ENCODE peak calls at places on chromosomes 7 and 10, in eight cellular contexts. One of them, this sample, is unnamed.

GRCh38 chr10:62045765-62046521 is 144.4 kb downstream of the ARID5B start:
- DNase-seq in GM10248: no peak
- DNase-seq in kidney: no peak
- DNase-seq in breast epithelium: no peak
- DNase-seq in GM13977: no peak
- DNase-seq in fibroblast of lung: peak; percentile 97
- DNase-seq in H9: no peak
- DNase-seq in thoracic aorta: no peak
- DNase-seq in this sample: no peak

GRCh38 chr7:107966701-107967100 is 36.3 kb downstream of the LAMB1 start:
- DNase-seq in fibroblast of lung: peak; percentile 96
- DNase-seq in H9: peak; percentile 61
- DNase-seq in breast epithelium: no peak
- DNase-seq in GM13977: no peak
- DNase-seq in GM10248: no peak
- DNase-seq in thoracic aorta: no peak
- DNase-seq in kidney: no peak
- DNase-seq in this sample: no peak

GRCh38 chr7:35185908-35186731 is 67.8 kb downstream of the TBX20 start:
- DNase-seq in thoracic aorta: no peak
- DNase-seq in GM10248: no peak
- DNase-seq in kidney: peak; percentile 71
- DNase-seq in GM13977: peak; percentile 1
- DNase-seq in H9: peak; percentile 74
- DNase-seq in fibroblast of lung: peak; percentile 79
- DNase-seq in breast epithelium: no peak
- DNase-seq in this sample: peak; percentile 20

GRCh38 chr10:77892761-77893160 is 33.8 kb downstream of the DLG5 start:
- DNase-seq in thoracic aorta: no peak
- DNase-seq in GM10248: no peak
- DNase-seq in H9: no peak
- DNase-seq in breast epithelium: no peak
- DNase-seq in fibroblast of lung: no peak
- DNase-seq in GM13977: no peak
- DNase-seq in kidney: no peak
- DNase-seq in this sample: no peak

GRCh38 chr7:37986780-37987380 is 66.4 kb downstream of the EPDR1 start:
- DNase-seq in fibroblast of lung: peak; percentile 92
- DNase-seq in breast epithelium: no peak
- DNase-seq in GM13977: no peak
- DNase-seq in thoracic aorta: no peak
- DNase-seq in GM10248: no peak
- DNase-seq in kidney: no peak
- DNase-seq in H9: peak; percentile 35
- DNase-seq in this sample: no peak

GRCh38 chr7:31958216-31958615 is 112.0 kb downstream of the PDE1C start:
- DNase-seq in H9: no peak
- DNase-seq in fibroblast of lung: peak; percentile 50
- DNase-seq in breast epithelium: no peak
- DNase-seq in GM13977: no peak
- DNase-seq in kidney: no peak
- DNase-seq in GM10248: no peak
- DNase-seq in thoracic aorta: no peak
- DNase-seq in this sample: no peak

GRCh38 chr10:13803566-13804554 is 217.1 kb downstream of the PRPF18 start:
- DNase-seq in breast epithelium: no peak
- DNase-seq in kidney: no peak
- DNase-seq in fibroblast of lung: peak; percentile 62
- DNase-seq in thoracic aorta: no peak
- DNase-seq in GM10248: no peak
- DNase-seq in GM13977: no peak
- DNase-seq in H9: no peak
- DNase-seq in this sample: no peak

GRCh38 chr10:30591249-30591670 is 38.3 kb downstream of the LYZL2 start:
- DNase-seq in GM13977: peak; percentile 28
- DNase-seq in H9: peak; percentile 52
- DNase-seq in GM10248: peak; percentile 47
- DNase-seq in breast epithelium: no peak
- DNase-seq in thoracic aorta: no peak
- DNase-seq in fibroblast of lung: peak; percentile 30
- DNase-seq in kidney: no peak
- DNase-seq in this sample: no peak

GRCh38 chr10:29692121-29692539 is 57.4 kb upstream of the SVIL start:
- DNase-seq in thoracic aorta: no peak
- DNase-seq in GM10248: no peak
- DNase-seq in kidney: no peak
- DNase-seq in fibroblast of lung: peak; percentile 64
- DNase-seq in breast epithelium: no peak
- DNase-seq in H9: no peak
- DNase-seq in GM13977: no peak
- DNase-seq in this sample: no peak

GRCh38 chr7:7426686-7427085 is 109.0 kb downstream of the COL28A1 start:
- DNase-seq in kidney: no peak
- DNase-seq in breast epithelium: no peak
- DNase-seq in H9: no peak
- DNase-seq in thoracic aorta: no peak
- DNase-seq in fibroblast of lung: no peak
- DNase-seq in GM10248: no peak
- DNase-seq in GM13977: no peak
- DNase-seq in this sample: no peak

GRCh38 chr7:29106128-29106988 is 40.0 kb downstream of the CPVL start:
- DNase-seq in kidney: no peak
- DNase-seq in breast epithelium: no peak
- DNase-seq in H9: peak; percentile 49
- DNase-seq in fibroblast of lung: peak; percentile 55
- DNase-seq in thoracic aorta: no peak
- DNase-seq in GM10248: peak; percentile 28
- DNase-seq in GM13977: peak; percentile 22
- DNase-seq in this sample: no peak

GRCh38 chr7:46156039-46156438 is 235.0 kb upstream of the IGFBP3 start:
- DNase-seq in H9: no peak
- DNase-seq in GM10248: no peak
- DNase-seq in GM13977: no peak
- DNase-seq in fibroblast of lung: no peak
- DNase-seq in breast epithelium: no peak
- DNase-seq in kidney: no peak
- DNase-seq in thoracic aorta: no peak
- DNase-seq in this sample: no peak

GRCh38 chr10:55500931-55501559 is 700.0 kb upstream of the PCDH15 start:
- DNase-seq in H9: peak; percentile 68
- DNase-seq in fibroblast of lung: peak; percentile 21
- DNase-seq in GM10248: peak; percentile 5
- DNase-seq in breast epithelium: no peak
- DNase-seq in thoracic aorta: no peak
- DNase-seq in kidney: no peak
- DNase-seq in GM13977: peak; percentile 2
- DNase-seq in this sample: peak; percentile 37

DNA sequence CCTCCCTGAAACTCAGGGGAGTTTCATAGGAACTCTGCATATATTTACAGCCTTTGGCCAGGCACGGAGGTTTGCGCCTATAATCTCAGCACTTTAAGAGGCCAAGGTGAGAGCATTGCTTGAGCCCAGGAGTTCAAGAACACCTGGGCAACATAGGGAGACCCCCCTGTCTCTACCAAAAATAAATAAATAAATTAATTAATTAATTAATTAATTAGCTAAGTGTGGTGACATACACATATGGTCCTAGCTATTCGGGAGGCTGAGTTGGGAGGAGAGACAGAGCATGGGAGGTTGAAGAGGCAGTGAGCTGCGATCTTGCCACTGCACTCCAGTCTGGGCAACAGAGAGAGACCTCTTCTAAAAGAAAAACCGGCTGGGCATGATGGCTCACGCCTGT is 9.4 kb upstream of the LEP start:
- DNase-seq in thoracic aorta: no peak
- DNase-seq in GM13977: no peak
- DNase-seq in breast epithelium: no peak
- DNase-seq in kidney: no peak
- DNase-seq in fibroblast of lung: no peak
- DNase-seq in GM10248: no peak
- DNase-seq in H9: no peak
- DNase-seq in this sample: no peak
- TF ChIP-seq CTCF in thoracic aorta: no peak
- TF ChIP-seq CTCF in GM13977: no peak
- TF ChIP-seq CTCF in breast epithelium: no peak
- TF ChIP-seq CTCF in kidney: no peak
- TF ChIP-seq CTCF in fibroblast of lung: no peak
- TF ChIP-seq CTCF in GM10248: no peak
- TF ChIP-seq CTCF in H9: no peak
- TF ChIP-seq CTCF in this sample: no peak

GRCh38 chr10:11959966-11960365 is 82.6 kb downstream of the UPF2 start:
- DNase-seq in kidney: no peak
- DNase-seq in H9: no peak
- DNase-seq in GM10248: no peak
- DNase-seq in GM13977: no peak
- DNase-seq in fibroblast of lung: no peak
- DNase-seq in breast epithelium: no peak
- DNase-seq in thoracic aorta: no peak
- DNase-seq in this sample: no peak
- TF ChIP-seq CTCF in kidney: no peak
- TF ChIP-seq CTCF in H9: no peak
- TF ChIP-seq CTCF in GM10248: no peak
- TF ChIP-seq CTCF in GM13977: no peak
- TF ChIP-seq CTCF in fibroblast of lung: no peak
- TF ChIP-seq CTCF in breast epithelium: no peak
- TF ChIP-seq CTCF in thoracic aorta: no peak
- TF ChIP-seq CTCF in this sample: no peak

DNA sequence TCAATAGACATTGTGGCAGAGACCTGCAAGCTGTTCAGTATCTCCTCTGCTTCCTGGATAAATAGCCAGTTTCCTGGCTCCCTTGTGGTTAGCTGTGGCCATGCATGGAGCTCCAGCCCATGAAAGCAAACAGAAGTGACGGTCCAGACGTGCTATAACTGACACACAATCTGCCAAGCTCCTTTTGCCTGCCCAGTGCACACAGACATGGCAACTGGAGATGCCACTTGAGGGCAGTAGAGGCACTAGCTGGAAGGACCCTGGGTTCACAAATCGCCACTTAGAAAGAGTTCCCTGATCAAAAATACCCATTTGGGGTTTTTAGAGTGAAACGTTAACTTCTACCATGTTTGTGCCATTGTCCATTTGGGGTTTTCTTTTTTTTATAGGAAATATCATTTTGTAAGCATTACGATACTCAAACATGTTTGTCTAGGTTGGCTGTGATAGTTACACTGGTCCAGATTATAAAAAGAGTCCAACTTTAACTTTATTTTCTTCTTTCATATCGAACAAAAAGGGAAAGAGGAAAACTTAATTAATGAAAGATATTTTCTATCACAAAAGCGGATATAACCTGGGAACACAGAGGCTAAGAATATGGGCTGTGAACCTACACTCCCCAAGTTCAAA is 31.3 kb downstream of the KIN start:
- DNase-seq in kidney: no peak
- DNase-seq in H9: peak; percentile 40
- DNase-seq in fibroblast of lung: peak; percentile 13
- DNase-seq in GM10248: no peak
- DNase-seq in breast epithelium: no peak
- DNase-seq in GM13977: no peak
- DNase-seq in thoracic aorta: no peak
- DNase-seq in this sample: no peak
- TF ChIP-seq CTCF in kidney: peak; percentile 36
- TF ChIP-seq CTCF in H9: peak; percentile 63
- TF ChIP-seq CTCF in fibroblast of lung: peak; percentile 35
- TF ChIP-seq CTCF in GM10248: peak; percentile 38
- TF ChIP-seq CTCF in breast epithelium: no peak
- TF ChIP-seq CTCF in GM13977: peak; percentile 58
- TF ChIP-seq CTCF in thoracic aorta: no peak
- TF ChIP-seq CTCF in this sample: no peak

GRCh38 chr7:117399820-117400422 is 27.4 kb downstream of the ASZ1 start:
- DNase-seq in kidney: no peak
- DNase-seq in fibroblast of lung: no peak
- DNase-seq in H9: no peak
- DNase-seq in GM13977: peak; percentile 21
- DNase-seq in GM10248: peak; percentile 10
- DNase-seq in thoracic aorta: no peak
- DNase-seq in breast epithelium: no peak
- DNase-seq in this sample: no peak

GRCh38 chr7:117403737-117404136 is 23.6 kb downstream of the ASZ1 start:
- DNase-seq in breast epithelium: no peak
- DNase-seq in thoracic aorta: no peak
- DNase-seq in H9: no peak
- DNase-seq in kidney: no peak
- DNase-seq in GM10248: no peak
- DNase-seq in fibroblast of lung: no peak
- DNase-seq in GM13977: no peak
- DNase-seq in this sample: no peak

GRCh38 chr7:117402109-117402508 is 25.2 kb downstream of the ASZ1 start:
- DNase-seq in kidney: no peak
- DNase-seq in thoracic aorta: no peak
- DNase-seq in GM10248: no peak
- DNase-seq in GM13977: no peak
- DNase-seq in H9: no peak
- DNase-seq in breast epithelium: no peak
- DNase-seq in fibroblast of lung: peak; percentile 62
- DNase-seq in this sample: no peak

GRCh38 chr7:117401293-117402002 is 25.8 kb downstream of the ASZ1 start:
- DNase-seq in GM10248: no peak
- DNase-seq in kidney: no peak
- DNase-seq in thoracic aorta: no peak
- DNase-seq in H9: no peak
- DNase-seq in GM13977: no peak
- DNase-seq in fibroblast of lung: no peak
- DNase-seq in breast epithelium: no peak
- DNase-seq in this sample: no peak

GRCh38 chr7:117405519-117405918 is 21.8 kb downstream of the ASZ1 start:
- DNase-seq in fibroblast of lung: no peak
- DNase-seq in thoracic aorta: no peak
- DNase-seq in GM10248: no peak
- DNase-seq in H9: no peak
- DNase-seq in breast epithelium: no peak
- DNase-seq in GM13977: no peak
- DNase-seq in kidney: no peak
- DNase-seq in this sample: no peak
- TF ChIP-seq CTCF in fibroblast of lung: no peak
- TF ChIP-seq CTCF in thoracic aorta: no peak
- TF ChIP-seq CTCF in GM10248: no peak
- TF ChIP-seq CTCF in H9: peak; percentile 50
- TF ChIP-seq CTCF in breast epithelium: no peak
- TF ChIP-seq CTCF in GM13977: no peak
- TF ChIP-seq CTCF in kidney: no peak
- TF ChIP-seq CTCF in this sample: no peak

GRCh38 chr7:80095545-80095944 is 39.1 kb upstream of the GNAI1 start:
- DNase-seq in thoracic aorta: no peak
- DNase-seq in GM10248: no peak
- DNase-seq in fibroblast of lung: no peak
- DNase-seq in breast epithelium: no peak
- DNase-seq in H9: no peak
- DNase-seq in kidney: no peak
- DNase-seq in GM13977: no peak
- DNase-seq in this sample: no peak
- TF ChIP-seq CTCF in thoracic aorta: peak; percentile 50
- TF ChIP-seq CTCF in GM10248: no peak
- TF ChIP-seq CTCF in fibroblast of lung: no peak
- TF ChIP-seq CTCF in breast epithelium: peak; percentile 20
- TF ChIP-seq CTCF in H9: peak; percentile 61
- TF ChIP-seq CTCF in kidney: peak; percentile 38
- TF ChIP-seq CTCF in GM13977: peak; percentile 19
- TF ChIP-seq CTCF in this sample: peak; percentile 65

DNA sequence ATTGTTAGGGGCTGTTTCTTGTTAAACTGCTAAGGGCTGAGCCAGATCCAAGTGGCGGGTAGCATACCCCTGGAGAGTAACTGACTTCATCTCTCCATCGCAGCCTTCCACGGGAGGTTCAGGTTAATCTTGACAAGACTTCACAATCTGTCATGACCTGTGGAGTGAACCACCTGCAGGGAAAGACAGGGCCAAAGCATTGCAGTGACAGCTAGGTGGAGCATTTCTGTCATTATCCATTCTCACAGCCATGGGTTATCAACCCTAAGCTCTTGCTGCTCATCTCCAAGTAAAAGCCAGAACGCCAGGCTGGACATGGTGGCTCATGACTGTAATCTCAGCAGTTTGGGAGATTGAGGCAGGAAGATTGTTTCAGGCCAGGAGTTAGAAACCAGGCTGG is 17.2 kb downstream of the ABCC2 start:
- DNase-seq in thoracic aorta: no peak
- DNase-seq in GM13977: no peak
- DNase-seq in breast epithelium: no peak
- DNase-seq in H9: no peak
- DNase-seq in fibroblast of lung: no peak
- DNase-seq in GM10248: no peak
- DNase-seq in kidney: no peak
- DNase-seq in this sample: no peak
- TF ChIP-seq CTCF in thoracic aorta: no peak
- TF ChIP-seq CTCF in GM13977: no peak
- TF ChIP-seq CTCF in breast epithelium: no peak
- TF ChIP-seq CTCF in H9: peak; percentile 33
- TF ChIP-seq CTCF in fibroblast of lung: no peak
- TF ChIP-seq CTCF in GM10248: peak; percentile 4
- TF ChIP-seq CTCF in kidney: no peak
- TF ChIP-seq CTCF in this sample: no peak